ENCODE peak calls at places on chromosomes 16 and 17, in four cellular contexts. D, E, X and N are unnamed samples.

GRCh38 chr17:82435601-82436583 is 14.7 kb downstream of the CYBC1 start:
- DNase-seq in D (no peak), E (no peak), X (no peak), N (no peak)

GRCh38 chr17:2050246-2050866 is 4.5 kb upstream of the HIC1 start:
- DNase-seq in D (peak), X (peak), E (no peak), N (peak)

GRCh38 chr16:23182206-23182674 is 305 bp upstream of the SCNN1G start:
- DNase-seq in X (peak), E (peak), D (peak), N (peak)

GRCh38 chr17:13864551-13864950 is 204.8 kb upstream of the COX10 start:
- DNase-seq in X (no peak), D (no peak), E (peak), N (no peak)

GRCh38 chr17:31857920-31858646 is 961 bp downstream of the COPRS start:
- DNase-seq in D (peak), E (no peak), X (no peak), N (peak)

GRCh38 chr17:77808663-77809425 is 149.7 kb upstream of the TNRC6C start:
- DNase-seq in E (no peak), D (no peak), X (no peak), N (no peak)

GRCh38 chr16:20675488-20676267 is 21.8 kb downstream of the ACSM1 start:
- DNase-seq in D (peak), E (no peak), X (peak), N (no peak)

GRCh38 chr17:80389011-80389995 is 25.7 kb upstream of the ENDOV start:
- DNase-seq in D (no peak), E (no peak), X (no peak), N (no peak)

GRCh38 chr17:22265807-22266206 is 573.5 kb downstream of the KCNJ18 start:
- DNase-seq in E (no peak), X (peak), D (no peak), N (no peak)

GRCh38 chr16:3134338-3135119 is at the start of gene ZNF213:
- DNase-seq in D (peak), X (peak), E (peak), N (peak)

GRCh38 chr17:31724026-31724425 is 135.0 kb downstream of the COPRS start:
- DNase-seq in E (no peak), D (no peak), X (no peak), N (no peak)

DNA sequence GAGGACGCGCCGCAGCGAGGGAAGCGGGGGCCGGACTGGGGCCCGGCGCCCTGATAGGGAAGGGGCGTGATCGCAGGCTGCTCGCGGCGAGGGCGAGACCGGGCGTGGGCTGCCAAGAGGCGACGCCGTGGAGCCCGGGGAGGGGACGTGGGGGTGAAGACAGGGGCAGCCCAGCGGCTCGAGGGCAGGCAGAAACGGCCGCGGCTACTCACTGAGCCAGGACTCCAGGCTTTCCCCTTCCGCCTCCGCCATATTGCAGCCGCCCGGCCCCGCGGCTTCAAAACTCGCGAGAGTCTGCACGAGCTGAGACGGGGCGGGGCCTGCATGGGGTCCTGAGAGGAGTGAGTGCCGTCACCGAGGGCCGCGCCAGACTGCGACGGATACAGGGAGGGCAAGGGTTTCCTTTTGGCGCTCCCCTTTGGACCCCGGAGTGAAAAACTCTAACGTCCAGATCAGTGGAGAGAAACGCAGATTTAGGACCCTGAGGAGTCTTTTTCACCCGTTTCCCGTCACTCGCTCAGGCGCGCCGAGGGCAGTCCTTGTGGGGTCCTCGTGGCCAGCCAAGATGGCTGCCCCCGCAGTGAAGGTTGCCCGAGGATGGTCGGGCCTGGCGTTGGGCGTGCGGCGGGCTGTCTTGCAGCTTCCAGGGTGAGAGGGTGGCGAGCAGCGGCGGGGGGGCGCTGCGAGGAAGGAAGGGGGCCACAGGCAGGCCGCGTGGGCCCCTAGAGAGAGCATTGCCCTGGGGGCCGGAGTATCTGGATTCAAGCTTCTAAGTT is at the start of the genes GGA3 and MRPS7:
- DNase-seq in X (peak), E (peak), D (peak), N (peak)
- H3K27ac ChIP-seq in X (peak), E (peak), D (peak), N (peak)

DNA sequence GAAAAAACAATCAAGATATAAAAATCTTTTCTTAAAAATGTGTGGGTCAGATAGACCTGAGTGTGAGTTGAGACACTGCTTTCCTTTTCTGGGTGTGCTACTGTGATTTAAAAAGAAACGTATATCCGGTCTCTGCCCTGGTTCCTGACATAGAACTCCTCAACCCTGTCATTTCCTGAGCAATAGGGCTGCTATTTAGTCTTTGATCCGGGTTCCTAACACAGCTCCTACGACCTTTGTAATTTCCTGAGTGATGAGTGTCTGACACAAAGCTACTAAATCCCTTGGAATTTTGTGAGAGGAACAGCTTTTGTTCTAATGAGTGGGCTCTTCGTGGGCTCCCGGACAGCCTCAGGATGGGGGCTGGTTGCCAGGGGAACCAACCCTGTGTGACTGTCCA is 93.9 kb upstream of the FA2H start:
- DNase-seq in X (no peak), D (no peak), E (no peak), N (no peak)
- H3K27ac ChIP-seq in X (peak), D (no peak), E (no peak), N (peak)

DNA sequence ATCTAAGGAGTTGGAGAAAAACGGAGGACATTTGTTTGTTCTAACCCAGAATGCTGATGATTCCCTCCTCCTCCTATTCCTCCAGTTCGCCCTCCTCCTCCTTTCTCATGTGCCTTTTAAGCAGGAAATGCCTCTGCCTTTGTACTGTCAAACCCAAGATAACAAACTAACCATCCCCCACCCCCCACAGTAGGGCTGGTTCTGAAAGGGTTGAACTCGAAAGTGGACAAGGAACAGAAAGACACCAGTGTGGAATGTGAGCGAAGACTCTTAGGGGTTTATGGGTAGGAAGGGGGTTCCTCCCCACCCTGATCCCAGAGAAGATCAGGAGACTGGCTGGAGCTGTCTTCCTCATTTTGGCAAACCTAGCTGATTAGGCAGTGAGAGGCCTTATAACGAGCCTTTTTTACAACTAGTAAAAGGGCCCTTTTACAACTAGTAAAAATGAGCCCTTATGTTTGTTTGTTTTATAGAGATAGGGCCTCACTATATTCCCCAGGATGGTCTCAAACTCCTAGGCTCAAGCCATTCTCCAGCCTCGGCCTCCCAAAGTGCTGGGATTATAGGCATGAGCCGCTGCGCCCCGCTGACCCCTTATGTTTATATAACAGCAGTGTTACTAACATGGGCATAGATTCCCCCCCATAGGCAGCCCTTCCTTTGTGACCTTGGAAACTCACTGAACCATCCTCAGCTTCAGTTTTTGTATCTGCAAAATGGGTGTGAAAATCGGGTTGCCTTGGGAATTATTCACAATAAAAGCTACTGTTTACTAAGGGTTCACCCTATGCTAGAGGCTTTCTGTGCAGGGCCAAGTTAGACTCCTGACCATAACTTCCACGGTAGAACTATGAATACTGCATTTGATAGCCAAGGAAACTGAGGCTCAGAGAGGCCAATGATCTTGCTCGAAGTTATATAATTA is 1.1 kb downstream of the CHD9 start:
- DNase-seq in D (peak), E (peak), X (no peak), N (no peak)
- H3K27ac ChIP-seq in D (no peak), E (peak), X (peak), N (no peak)

DNA sequence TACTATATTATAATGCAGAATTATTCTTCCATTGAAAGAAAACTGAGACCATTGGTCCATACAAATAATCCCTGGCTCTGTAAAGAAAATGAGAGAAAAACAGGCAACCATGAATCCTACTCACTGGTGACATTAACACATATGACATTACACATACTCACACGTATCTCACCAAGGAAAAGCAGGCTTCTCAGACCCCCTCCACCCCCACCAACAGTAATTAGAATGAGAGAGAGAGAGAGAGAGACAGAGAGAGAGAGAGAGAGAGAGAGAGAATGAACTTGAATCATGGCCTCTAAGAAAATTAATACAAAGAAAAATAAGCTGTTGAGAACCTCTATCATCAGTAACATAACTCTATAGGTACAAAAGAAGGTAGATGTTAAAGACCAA is 132.0 kb downstream of the SNX11 start:
- DNase-seq in E (no peak), D (no peak), X (no peak), N (no peak)
- H3K27ac ChIP-seq in E (no peak), D (no peak), X (no peak), N (no peak)

DNA sequence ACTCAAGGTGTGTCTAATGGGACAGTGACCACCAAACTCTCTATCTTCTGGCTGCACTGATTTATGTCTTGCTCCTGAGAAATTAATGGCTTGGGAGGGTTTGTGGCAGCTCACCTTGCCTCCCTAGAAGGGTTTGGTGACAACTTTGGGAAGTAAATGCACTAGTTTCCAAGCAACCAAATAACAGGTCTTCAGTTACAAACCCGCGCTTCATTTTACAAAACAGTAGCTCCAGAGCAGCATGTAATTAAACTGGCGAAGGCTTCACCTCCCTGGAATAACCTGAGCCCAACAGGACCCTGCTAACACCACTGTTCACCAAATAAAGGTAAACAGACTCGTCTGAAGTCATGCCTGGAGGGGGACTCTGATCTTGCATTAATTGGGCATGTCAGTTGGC is 318.2 kb downstream of the SLC39A11 start:
- DNase-seq in D (no peak), X (no peak), E (no peak), N (no peak)
- H3K27ac ChIP-seq in D (no peak), X (no peak), E (no peak), N (no peak)

DNA sequence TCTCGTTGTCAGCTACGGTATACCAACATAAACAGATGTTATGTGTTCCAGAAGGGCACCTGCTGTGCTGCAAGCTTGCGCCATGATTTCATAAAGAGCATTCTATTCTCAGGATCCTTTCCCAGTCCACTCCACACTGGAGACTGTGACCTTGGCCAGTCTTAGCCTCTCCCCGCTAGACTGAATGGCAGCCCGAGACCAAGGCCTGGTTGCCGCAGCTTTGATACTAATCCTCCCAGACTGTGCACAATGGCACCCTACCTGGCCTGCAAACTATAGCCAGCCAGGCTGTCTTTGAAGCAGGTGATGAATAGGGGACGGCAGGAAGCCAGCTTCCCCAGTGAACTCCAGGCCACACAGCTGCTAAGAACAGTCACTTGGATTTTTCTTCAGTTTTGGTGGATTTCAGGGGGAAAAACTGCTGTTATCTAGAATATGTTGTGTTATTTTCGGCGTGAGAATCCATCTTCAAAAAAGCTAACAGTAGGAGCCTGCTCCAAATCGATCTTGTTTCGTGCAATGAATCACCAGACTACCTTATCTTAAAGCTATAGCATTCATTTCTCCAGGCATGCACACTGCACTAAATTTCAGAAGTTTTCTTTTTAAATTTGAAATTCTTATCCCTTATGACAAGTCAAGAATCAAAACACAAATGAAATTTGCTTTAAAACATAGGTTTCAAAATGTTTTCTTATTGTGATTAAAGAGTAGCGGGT is 288.9 kb downstream of the CEP112 start:
- DNase-seq in D (peak), E (no peak), X (no peak), N (no peak)
- H3K27ac ChIP-seq in D (peak), E (no peak), X (no peak), N (no peak)